ENCODE peak calls at places on chromosomes 2 and 18, in eight cellular contexts. One of them, this sample, is unnamed. For H3K36me3, the result is how much of the 10 kb centered on the place peaks cover.

GRCh38 chr2:192190474-192190873 is 4.3 kb downstream of the TMEFF2 start:
- DNase-seq in kidney epithelial cell: no peak
- DNase-seq in GM23338: no peak
- DNase-seq in stomach: no peak
- DNase-seq in transverse colon: no peak
- DNase-seq in astrocyte: peak
- DNase-seq in pancreas: no peak
- DNase-seq in adrenal gland: no peak
- DNase-seq in this sample: peak

GRCh38 chr18:1659190-1659589 is 754.5 kb downstream of the ADCYAP1 start:
- DNase-seq in kidney epithelial cell: peak
- DNase-seq in GM23338: no peak
- DNase-seq in stomach: no peak
- DNase-seq in transverse colon: no peak
- DNase-seq in astrocyte: no peak
- DNase-seq in pancreas: no peak
- DNase-seq in adrenal gland: no peak
- DNase-seq in this sample: no peak

GRCh38 chr2:11567631-11568031 is 33.8 kb downstream of the GREB1 start:
- DNase-seq in kidney epithelial cell: no peak
- DNase-seq in GM23338: no peak
- DNase-seq in stomach: no peak
- DNase-seq in transverse colon: no peak
- DNase-seq in astrocyte: no peak
- DNase-seq in pancreas: peak
- DNase-seq in adrenal gland: no peak
- DNase-seq in this sample: no peak

GRCh38 chr2:39140322-39140847 is 19.5 kb upstream of the SOS1 start:
- DNase-seq in kidney epithelial cell: no peak
- DNase-seq in GM23338: no peak
- DNase-seq in stomach: no peak
- DNase-seq in transverse colon: no peak
- DNase-seq in astrocyte: no peak
- DNase-seq in pancreas: no peak
- DNase-seq in adrenal gland: no peak
- DNase-seq in this sample: no peak

GRCh38 chr2:37324786-37325624 is at the start of gene PRKD3:
- DNase-seq in kidney epithelial cell: no peak
- DNase-seq in GM23338: peak
- DNase-seq in stomach: peak
- DNase-seq in transverse colon: peak
- DNase-seq in astrocyte: peak
- DNase-seq in pancreas: peak
- DNase-seq in adrenal gland: peak
- DNase-seq in this sample: peak

GRCh38 chr18:24321071-24321470 is 76.6 kb downstream of the OSBPL1A start:
- DNase-seq in kidney epithelial cell: no peak
- DNase-seq in GM23338: no peak
- DNase-seq in stomach: no peak
- DNase-seq in transverse colon: no peak
- DNase-seq in astrocyte: no peak
- DNase-seq in pancreas: no peak
- DNase-seq in adrenal gland: no peak
- DNase-seq in this sample: no peak

GRCh38 chr2:200380833-200381542 is 74.5 kb downstream of the SPATS2L start:
- DNase-seq in kidney epithelial cell: no peak
- DNase-seq in GM23338: no peak
- DNase-seq in stomach: no peak
- DNase-seq in transverse colon: no peak
- DNase-seq in astrocyte: peak
- DNase-seq in pancreas: no peak
- DNase-seq in adrenal gland: no peak
- DNase-seq in this sample: peak

GRCh38 chr2:83686863-83687262 is 772.2 kb downstream of the SUCLG1 start:
- DNase-seq in kidney epithelial cell: no peak
- DNase-seq in GM23338: no peak
- DNase-seq in stomach: no peak
- DNase-seq in transverse colon: no peak
- DNase-seq in astrocyte: no peak
- DNase-seq in pancreas: no peak
- DNase-seq in adrenal gland: no peak
- DNase-seq in this sample: peak

GRCh38 chr2:5777089-5777488 is 84.9 kb downstream of the SOX11 start:
- DNase-seq in kidney epithelial cell: no peak
- DNase-seq in GM23338: no peak
- DNase-seq in stomach: no peak
- DNase-seq in transverse colon: no peak
- DNase-seq in astrocyte: peak
- DNase-seq in pancreas: no peak
- DNase-seq in adrenal gland: no peak
- DNase-seq in this sample: peak

GRCh38 chr2:200814917-200815316 is 3.2 kb downstream of the BZW1 start:
- DNase-seq in kidney epithelial cell: no peak
- DNase-seq in GM23338: no peak
- DNase-seq in stomach: no peak
- DNase-seq in transverse colon: no peak
- DNase-seq in astrocyte: no peak
- DNase-seq in pancreas: no peak
- DNase-seq in adrenal gland: no peak
- DNase-seq in this sample: no peak

GRCh38 chr2:118061135-118061955 is 26.9 kb upstream of the INSIG2 start:
- DNase-seq in kidney epithelial cell: no peak
- DNase-seq in GM23338: peak
- DNase-seq in stomach: no peak
- DNase-seq in transverse colon: no peak
- DNase-seq in astrocyte: peak
- DNase-seq in pancreas: no peak
- DNase-seq in adrenal gland: no peak
- DNase-seq in this sample: peak

GRCh38 chr18:62339106-62339988 is 14.2 kb downstream of the TNFRSF11A start:
- DNase-seq in kidney epithelial cell: peak
- DNase-seq in GM23338: peak
- DNase-seq in stomach: no peak
- DNase-seq in transverse colon: peak
- DNase-seq in astrocyte: peak
- DNase-seq in pancreas: no peak
- DNase-seq in adrenal gland: no peak
- DNase-seq in this sample: peak

DNA sequence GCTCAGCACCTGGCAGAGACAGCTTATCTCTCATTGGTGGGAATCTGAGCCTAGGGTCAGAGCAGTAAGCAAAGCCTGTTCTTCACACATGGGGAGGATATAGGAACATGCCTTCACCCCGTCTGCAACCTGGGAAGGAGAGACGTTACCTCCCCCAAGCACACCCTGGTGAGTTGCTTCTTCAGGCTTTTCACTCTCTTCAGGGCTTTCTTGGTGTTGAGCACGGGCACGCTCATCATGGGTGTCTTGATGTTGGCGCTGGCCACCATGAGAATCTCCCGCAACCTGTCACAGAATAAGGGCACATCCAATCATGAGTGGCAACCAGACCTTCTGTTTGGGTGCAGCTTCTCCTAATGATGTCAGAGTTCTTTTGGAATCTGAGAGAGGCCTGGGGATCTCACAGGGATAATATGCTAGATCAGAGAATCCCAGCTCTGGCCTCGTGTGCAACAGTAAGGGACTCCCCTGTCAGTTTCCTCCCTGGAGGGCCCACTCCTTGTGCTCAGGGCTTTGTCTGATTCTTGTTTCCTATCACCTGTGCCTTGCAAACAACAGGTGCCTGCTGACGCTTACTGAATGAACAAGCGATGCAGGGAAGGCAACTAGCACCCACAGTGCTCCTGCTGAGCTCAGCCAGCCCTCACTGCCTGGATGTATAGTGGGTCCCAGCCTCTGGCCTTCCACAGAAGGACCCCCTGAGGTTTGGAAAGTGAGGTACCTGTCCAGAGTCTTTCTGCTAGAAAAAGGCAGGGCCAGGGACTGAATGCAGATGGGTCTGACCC is 66.3 kb downstream of the POLR1A start:
- DNase-seq in kidney epithelial cell: no peak
- DNase-seq in GM23338: no peak
- DNase-seq in stomach: peak
- DNase-seq in transverse colon: no peak
- DNase-seq in astrocyte: no peak
- DNase-seq in pancreas: no peak
- DNase-seq in adrenal gland: no peak
- DNase-seq in this sample: no peak
- H3K36me3 ChIP-seq in kidney epithelial cell: under half
- H3K36me3 ChIP-seq in GM23338: under half
- H3K36me3 ChIP-seq in stomach: half or more
- H3K36me3 ChIP-seq in transverse colon: under half
- H3K36me3 ChIP-seq in astrocyte: under half
- H3K36me3 ChIP-seq in pancreas: under half
- H3K36me3 ChIP-seq in adrenal gland: under half
- H3K36me3 ChIP-seq in this sample: under half

DNA sequence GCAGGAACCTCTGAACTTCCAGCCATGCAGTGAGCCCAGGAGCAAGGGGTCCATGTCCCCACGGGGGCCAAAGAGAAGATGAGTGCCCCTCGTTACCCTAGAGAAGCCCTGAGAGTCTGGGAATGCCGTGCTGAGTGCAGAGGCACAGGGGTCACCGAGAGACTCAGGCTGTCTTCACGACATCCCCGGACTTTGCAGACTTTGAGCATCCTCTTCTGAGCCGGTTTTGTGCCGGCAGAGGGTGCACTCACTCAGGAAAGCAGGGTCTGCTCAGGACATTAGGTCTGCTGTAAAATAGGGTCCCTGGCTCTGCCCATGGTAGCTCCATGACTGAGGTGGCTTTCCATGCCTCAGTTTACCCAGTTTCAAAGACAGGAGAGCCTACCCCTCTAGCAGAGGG is 71.0 kb downstream of the GALNT14 start:
- DNase-seq in kidney epithelial cell: no peak
- DNase-seq in GM23338: no peak
- DNase-seq in stomach: no peak
- DNase-seq in transverse colon: no peak
- DNase-seq in astrocyte: no peak
- DNase-seq in pancreas: no peak
- DNase-seq in adrenal gland: no peak
- DNase-seq in this sample: no peak
- TF ChIP-seq CTCF in kidney epithelial cell: no peak
- TF ChIP-seq CTCF in GM23338: no peak
- TF ChIP-seq CTCF in stomach: no peak
- TF ChIP-seq CTCF in transverse colon: no peak
- TF ChIP-seq CTCF in astrocyte: no peak
- TF ChIP-seq CTCF in pancreas: no peak
- TF ChIP-seq CTCF in adrenal gland: no peak
- TF ChIP-seq CTCF in this sample: no peak

GRCh38 chr2:159098815-159099455 is 130.5 kb downstream of the TANC1 start:
- DNase-seq in kidney epithelial cell: no peak
- DNase-seq in GM23338: no peak
- DNase-seq in stomach: no peak
- DNase-seq in transverse colon: no peak
- DNase-seq in astrocyte: peak
- DNase-seq in pancreas: no peak
- DNase-seq in adrenal gland: no peak
- DNase-seq in this sample: peak
- H3K4me3 ChIP-seq in kidney epithelial cell: no peak
- H3K4me3 ChIP-seq in GM23338: no peak
- H3K4me3 ChIP-seq in stomach: no peak
- H3K4me3 ChIP-seq in transverse colon: no peak
- H3K4me3 ChIP-seq in astrocyte: no peak
- H3K4me3 ChIP-seq in pancreas: no peak
- H3K4me3 ChIP-seq in adrenal gland: no peak
- H3K4me3 ChIP-seq in this sample: no peak

GRCh38 chr18:2919600-2919999 is 72.8 kb downstream of the EMILIN2 start:
- DNase-seq in kidney epithelial cell: no peak
- DNase-seq in GM23338: no peak
- DNase-seq in stomach: no peak
- DNase-seq in transverse colon: no peak
- DNase-seq in astrocyte: no peak
- DNase-seq in pancreas: no peak
- DNase-seq in adrenal gland: no peak
- DNase-seq in this sample: no peak

GRCh38 chr18:2923464-2923863 is 76.7 kb downstream of the EMILIN2 start:
- DNase-seq in kidney epithelial cell: no peak
- DNase-seq in GM23338: no peak
- DNase-seq in stomach: no peak
- DNase-seq in transverse colon: no peak
- DNase-seq in astrocyte: no peak
- DNase-seq in pancreas: no peak
- DNase-seq in adrenal gland: no peak
- DNase-seq in this sample: no peak

GRCh38 chr18:2920546-2921343 is 73.9 kb downstream of the EMILIN2 start:
- DNase-seq in kidney epithelial cell: no peak
- DNase-seq in GM23338: no peak
- DNase-seq in stomach: no peak
- DNase-seq in transverse colon: no peak
- DNase-seq in astrocyte: no peak
- DNase-seq in pancreas: no peak
- DNase-seq in adrenal gland: no peak
- DNase-seq in this sample: no peak

GRCh38 chr18:2920027-2920426 is 73.2 kb downstream of the EMILIN2 start:
- DNase-seq in kidney epithelial cell: no peak
- DNase-seq in GM23338: no peak
- DNase-seq in stomach: no peak
- DNase-seq in transverse colon: no peak
- DNase-seq in astrocyte: no peak
- DNase-seq in pancreas: no peak
- DNase-seq in adrenal gland: no peak
- DNase-seq in this sample: no peak

GRCh38 chr18:2921778-2922177 is 75.0 kb downstream of the EMILIN2 start:
- DNase-seq in kidney epithelial cell: no peak
- DNase-seq in GM23338: no peak
- DNase-seq in stomach: no peak
- DNase-seq in transverse colon: no peak
- DNase-seq in astrocyte: no peak
- DNase-seq in pancreas: no peak
- DNase-seq in adrenal gland: no peak
- DNase-seq in this sample: no peak
- H3K36me3 ChIP-seq in kidney epithelial cell: under half
- H3K36me3 ChIP-seq in GM23338: under half
- H3K36me3 ChIP-seq in stomach: half or more
- H3K36me3 ChIP-seq in transverse colon: half or more
- H3K36me3 ChIP-seq in astrocyte: under half
- H3K36me3 ChIP-seq in pancreas: under half
- H3K36me3 ChIP-seq in adrenal gland: under half
- H3K36me3 ChIP-seq in this sample: under half

DNA sequence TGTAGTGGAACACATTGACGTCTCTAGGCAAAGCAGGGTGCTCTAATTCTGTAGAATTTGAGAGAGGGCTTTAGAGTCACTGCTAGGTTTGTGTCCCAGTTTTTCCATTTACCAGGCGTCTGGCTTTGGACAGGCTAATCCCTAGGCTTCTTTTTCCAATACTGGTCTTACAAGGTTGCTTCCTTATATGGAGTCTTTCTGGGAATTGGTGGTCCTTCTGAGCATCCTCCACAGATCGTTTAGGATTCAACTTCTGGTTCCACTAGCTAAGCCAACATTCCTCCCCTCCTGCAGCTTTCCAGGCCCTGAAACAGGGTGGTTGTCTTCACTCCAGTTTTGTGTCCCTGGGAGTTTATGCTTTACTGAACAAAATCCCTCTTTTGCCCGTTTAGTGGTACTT is 170.5 kb downstream of the CERS6 start:
- DNase-seq in kidney epithelial cell: no peak
- DNase-seq in GM23338: peak
- DNase-seq in stomach: no peak
- DNase-seq in transverse colon: no peak
- DNase-seq in astrocyte: no peak
- DNase-seq in pancreas: no peak
- DNase-seq in adrenal gland: no peak
- DNase-seq in this sample: no peak
- TF ChIP-seq CTCF in kidney epithelial cell: no peak
- TF ChIP-seq CTCF in GM23338: no peak
- TF ChIP-seq CTCF in stomach: no peak
- TF ChIP-seq CTCF in transverse colon: no peak
- TF ChIP-seq CTCF in astrocyte: no peak
- TF ChIP-seq CTCF in pancreas: no peak
- TF ChIP-seq CTCF in adrenal gland: no peak
- TF ChIP-seq CTCF in this sample: no peak

This sample was measured in bronchial epithelial cell.